ENCODE peak calls at places on chromosomes 7 and 10, in four cellular contexts. One of them, this sample, is unnamed.

GRCh38 chr7:51702673-51703072 is 386.1 kb upstream of the COBL start:
- DNase-seq in breast epithelium: no peak
- DNase-seq in suprapubic skin: no peak
- DNase-seq in GM12878: no peak
- DNase-seq in this sample: no peak

GRCh38 chr10:29083096-29083495 is 205.8 kb upstream of the LYZL1 start:
- DNase-seq in GM12878: no peak
- DNase-seq in breast epithelium: no peak
- DNase-seq in suprapubic skin: no peak
- DNase-seq in this sample: no peak

GRCh38 chr10:1120761-1121160 is 64.6 kb downstream of the WDR37 start:
- DNase-seq in suprapubic skin: no peak
- DNase-seq in breast epithelium: no peak
- DNase-seq in GM12878: no peak
- DNase-seq in this sample: no peak

GRCh38 chr10:92574545-92575377 is 868 bp upstream of the IDE start:
- DNase-seq in breast epithelium: no peak
- DNase-seq in suprapubic skin: no peak
- DNase-seq in GM12878: no peak
- DNase-seq in this sample: no peak

GRCh38 chr7:157013602-157014549 is 3.4 kb upstream of the MNX1 start:
- DNase-seq in suprapubic skin: peak; percentile 44
- DNase-seq in breast epithelium: no peak
- DNase-seq in GM12878: no peak
- DNase-seq in this sample: no peak

GRCh38 chr10:33109788-33110469 is 151.9 kb upstream of the ITGB1 start:
- DNase-seq in suprapubic skin: no peak
- DNase-seq in breast epithelium: no peak
- DNase-seq in GM12878: no peak
- DNase-seq in this sample: no peak

GRCh38 chr7:139735912-139736595 is 41.7 kb downstream of the HIPK2 start:
- DNase-seq in GM12878: no peak
- DNase-seq in suprapubic skin: no peak
- DNase-seq in breast epithelium: no peak
- DNase-seq in this sample: no peak

GRCh38 chr7:151301471-151302462 is 39.8 kb upstream of the NUB1 start:
- DNase-seq in breast epithelium: no peak
- DNase-seq in GM12878: no peak
- DNase-seq in suprapubic skin: no peak
- DNase-seq in this sample: no peak

GRCh38 chr7:75850222-75850621 is 28.6 kb upstream of the RHBDD2 start:
- DNase-seq in suprapubic skin: no peak
- DNase-seq in breast epithelium: no peak
- DNase-seq in GM12878: no peak
- DNase-seq in this sample: no peak

GRCh38 chr7:55409474-55410225 is 44.5 kb downstream of the LANCL2 start:
- DNase-seq in breast epithelium: no peak
- DNase-seq in suprapubic skin: no peak
- DNase-seq in GM12878: peak; percentile 1
- DNase-seq in this sample: no peak

GRCh38 chr7:68063171-68063570 is 1066.5 kb downstream of the TYW1 start:
- DNase-seq in GM12878: no peak
- DNase-seq in breast epithelium: no peak
- DNase-seq in suprapubic skin: no peak
- DNase-seq in this sample: no peak

GRCh38 chr7:140671966-140672365 is 779 bp upstream of the ADCK2 start:
- DNase-seq in breast epithelium: no peak
- DNase-seq in suprapubic skin: peak; percentile 55
- DNase-seq in GM12878: no peak
- DNase-seq in this sample: no peak

GRCh38 chr7:584122-584465 is 64.4 kb upstream of the PDGFA start:
- DNase-seq in GM12878: no peak
- DNase-seq in suprapubic skin: no peak
- DNase-seq in breast epithelium: no peak
- DNase-seq in this sample: peak; percentile 39

GRCh38 chr10:96367470-96367869 is 8.7 kb upstream of the OPALIN start:
- DNase-seq in breast epithelium: no peak
- DNase-seq in GM12878: no peak
- DNase-seq in suprapubic skin: no peak
- DNase-seq in this sample: no peak

GRCh38 chr7:1939434-1940401 is 269.6 kb downstream of the ELFN1 start:
- DNase-seq in breast epithelium: no peak
- DNase-seq in suprapubic skin: no peak
- DNase-seq in GM12878: no peak
- DNase-seq in this sample: no peak

GRCh38 chr7:28032738-28033380 is 147.7 kb downstream of the JAZF1 start:
- DNase-seq in GM12878: no peak
- DNase-seq in suprapubic skin: no peak
- DNase-seq in breast epithelium: no peak
- DNase-seq in this sample: no peak

GRCh38 chr7:120521761-120522737 is 249.1 kb downstream of the KCND2 start:
- DNase-seq in GM12878: no peak
- DNase-seq in breast epithelium: no peak
- DNase-seq in suprapubic skin: no peak
- DNase-seq in this sample: no peak

GRCh38 chr10:59181668-59182067 is 5.2 kb downstream of the PHYHIPL start:
- DNase-seq in breast epithelium: no peak
- DNase-seq in suprapubic skin: no peak
- DNase-seq in GM12878: peak; percentile 17
- DNase-seq in this sample: no peak

GRCh38 chr10:101007099-101007711 is 7.6 kb downstream of the LZTS2 start:
- DNase-seq in breast epithelium: no peak
- DNase-seq in GM12878: no peak
- DNase-seq in suprapubic skin: no peak
- DNase-seq in this sample: no peak

GRCh38 chr7:99393363-99394187 is 14.8 kb downstream of the PDAP1 start:
- DNase-seq in breast epithelium: no peak
- DNase-seq in GM12878: no peak
- DNase-seq in suprapubic skin: no peak
- DNase-seq in this sample: peak; percentile 34

GRCh38 chr7:102251531-102252372 is 34.9 kb upstream of the SH2B2 start:
- DNase-seq in breast epithelium: no peak
- DNase-seq in GM12878: no peak
- DNase-seq in suprapubic skin: no peak
- DNase-seq in this sample: no peak

GRCh38 chr7:101885597-101885955 is 68.2 kb downstream of the CUX1 start:
- DNase-seq in suprapubic skin: no peak
- DNase-seq in GM12878: no peak
- DNase-seq in breast epithelium: no peak
- DNase-seq in this sample: peak; percentile 35

GRCh38 chr10:12531305-12531738 is 182.0 kb downstream of the CAMK1D start:
- DNase-seq in GM12878: no peak
- DNase-seq in breast epithelium: no peak
- DNase-seq in suprapubic skin: no peak
- DNase-seq in this sample: no peak

GRCh38 chr7:103640031-103640779 is 194.2 kb upstream of the SLC26A5 start:
- DNase-seq in breast epithelium: no peak
- DNase-seq in GM12878: no peak
- DNase-seq in suprapubic skin: no peak
- DNase-seq in this sample: no peak

GRCh38 chr7:26880852-26881251 is 16.5 kb upstream of the SKAP2 start:
- DNase-seq in suprapubic skin: no peak
- DNase-seq in GM12878: no peak
- DNase-seq in breast epithelium: no peak
- DNase-seq in this sample: no peak

GRCh38 chr7:129110575-129111376 is 33.7 kb upstream of the TSPAN33 start:
- DNase-seq in breast epithelium: peak; percentile 56
- DNase-seq in suprapubic skin: no peak
- DNase-seq in GM12878: no peak
- DNase-seq in this sample: no peak

GRCh38 chr10:11045995-11046394 is 28.3 kb downstream of the CELF2 start:
- DNase-seq in GM12878: no peak
- DNase-seq in breast epithelium: no peak
- DNase-seq in suprapubic skin: no peak
- DNase-seq in this sample: no peak

GRCh38 chr7:37990337-37990736 is 69.9 kb downstream of the EPDR1 start:
- DNase-seq in breast epithelium: no peak
- DNase-seq in suprapubic skin: no peak
- DNase-seq in GM12878: no peak
- DNase-seq in this sample: no peak

GRCh38 chr10:48192916-48193450 is 81.5 kb downstream of the FRMPD2 start:
- DNase-seq in suprapubic skin: no peak
- DNase-seq in breast epithelium: no peak
- DNase-seq in GM12878: no peak
- DNase-seq in this sample: no peak

GRCh38 chr7:537911-538634 is 18.4 kb upstream of the PDGFA start:
- DNase-seq in suprapubic skin: no peak
- DNase-seq in breast epithelium: no peak
- DNase-seq in GM12878: no peak
- DNase-seq in this sample: peak; percentile 73

GRCh38 chr7:142809671-142810070 is 38.9 kb downstream of the PRSS2 start:
- DNase-seq in suprapubic skin: no peak
- DNase-seq in breast epithelium: no peak
- DNase-seq in GM12878: no peak
- DNase-seq in this sample: no peak

GRCh38 chr10:24463683-24464426 is 254.9 kb downstream of the KIAA1217 start:
- DNase-seq in suprapubic skin: no peak
- DNase-seq in breast epithelium: peak; percentile 69
- DNase-seq in GM12878: no peak
- DNase-seq in this sample: peak; percentile 33

GRCh38 chr10:15374561-15374960 is 3.5 kb upstream of the FAM171A1 start:
- DNase-seq in breast epithelium: no peak
- DNase-seq in suprapubic skin: no peak
- DNase-seq in GM12878: no peak
- DNase-seq in this sample: no peak

GRCh38 chr7:139995034-139995915 is 67.5 kb downstream of the PARP12 start:
- DNase-seq in GM12878: no peak
- DNase-seq in suprapubic skin: no peak
- DNase-seq in breast epithelium: no peak
- DNase-seq in this sample: peak; percentile 85

GRCh38 chr7:112220877-112221434 is 14.5 kb downstream of the ZNF277 start:
- DNase-seq in suprapubic skin: no peak
- DNase-seq in GM12878: no peak
- DNase-seq in breast epithelium: no peak
- DNase-seq in this sample: no peak

GRCh38 chr7:42689626-42690025 is 222.2 kb downstream of the C7orf25 start:
- DNase-seq in suprapubic skin: no peak
- DNase-seq in breast epithelium: no peak
- DNase-seq in GM12878: no peak
- DNase-seq in this sample: no peak

GRCh38 chr7:42685911-42686310 is 226.0 kb downstream of the C7orf25 start:
- DNase-seq in suprapubic skin: no peak
- DNase-seq in GM12878: no peak
- DNase-seq in breast epithelium: no peak
- DNase-seq in this sample: no peak

GRCh38 chr7:42692609-42693008 is 219.3 kb downstream of the C7orf25 start:
- DNase-seq in GM12878: no peak
- DNase-seq in breast epithelium: no peak
- DNase-seq in suprapubic skin: no peak
- DNase-seq in this sample: no peak

GRCh38 chr7:42691030-42691639 is 220.7 kb downstream of the C7orf25 start:
- DNase-seq in suprapubic skin: no peak
- DNase-seq in GM12878: no peak
- DNase-seq in breast epithelium: no peak
- DNase-seq in this sample: no peak

GRCh38 chr7:42686594-42687156 is 225.2 kb downstream of the C7orf25 start:
- DNase-seq in breast epithelium: no peak
- DNase-seq in GM12878: no peak
- DNase-seq in suprapubic skin: no peak
- DNase-seq in this sample: no peak
- TF ChIP-seq POLR2AphosphoS5 in breast epithelium: no peak
- TF ChIP-seq POLR2AphosphoS5 in GM12878: no peak
- TF ChIP-seq POLR2AphosphoS5 in suprapubic skin: no peak
- TF ChIP-seq POLR2AphosphoS5 in this sample: no peak

GRCh38 chr7:16648551-16648950 is 2.6 kb downstream of the BZW2 start:
- DNase-seq in GM12878: no peak
- DNase-seq in breast epithelium: no peak
- DNase-seq in suprapubic skin: no peak
- DNase-seq in this sample: no peak

GRCh38 chr7:16645593-16646426 is at the start of the genes ANKMY2 and BZW2:
- DNase-seq in GM12878: peak; percentile 40
- DNase-seq in suprapubic skin: peak; percentile 95
- DNase-seq in breast epithelium: peak; percentile 96
- DNase-seq in this sample: peak; percentile 94

GRCh38 chr7:16649196-16649595 is 3.2 kb downstream of the BZW2 start:
- DNase-seq in GM12878: no peak
- DNase-seq in breast epithelium: no peak
- DNase-seq in suprapubic skin: no peak
- DNase-seq in this sample: no peak

GRCh38 chr7:16646427-16647081 is 573 bp downstream of the BZW2 start:
- DNase-seq in GM12878: no peak
- DNase-seq in suprapubic skin: no peak
- DNase-seq in breast epithelium: no peak
- DNase-seq in this sample: no peak

DNA sequence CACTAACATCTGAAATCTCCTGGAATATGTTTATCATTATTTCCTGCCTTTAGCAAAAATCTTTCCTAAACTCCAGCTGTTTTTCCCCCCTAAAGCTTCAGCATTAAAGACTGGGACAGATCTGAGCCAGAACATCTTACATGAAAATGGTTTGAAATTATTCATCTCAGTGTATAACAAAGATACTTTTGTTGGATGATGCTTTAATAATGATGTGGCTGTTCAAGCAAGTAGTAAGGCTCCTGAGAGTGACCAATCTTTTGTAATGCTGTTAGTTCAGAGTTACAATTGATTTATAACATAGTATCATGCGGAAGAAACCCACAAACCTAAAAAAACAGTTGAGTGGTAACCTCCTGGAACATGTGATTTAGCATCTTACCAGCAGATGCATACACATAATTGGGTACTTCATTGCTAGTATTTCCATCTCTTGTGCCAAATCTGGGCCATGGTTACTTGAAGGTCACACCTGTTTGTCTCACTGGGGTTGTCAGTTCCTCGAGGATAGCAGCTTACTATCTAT is 1.5 kb downstream of the BZW2 start:
- DNase-seq in suprapubic skin: no peak
- DNase-seq in breast epithelium: no peak
- DNase-seq in GM12878: no peak
- DNase-seq in this sample: no peak
- TF ChIP-seq POLR2A in suprapubic skin: no peak
- TF ChIP-seq POLR2A in breast epithelium: no peak
- TF ChIP-seq POLR2A in GM12878: no peak
- TF ChIP-seq POLR2A in this sample: no peak

GRCh38 chr7:149495785-149496641 is 1.6 kb downstream of the ZNF746 start:
- DNase-seq in GM12878: no peak
- DNase-seq in suprapubic skin: peak; percentile 87
- DNase-seq in breast epithelium: peak; percentile 54
- DNase-seq in this sample: peak; percentile 61
- H3K4me1 ChIP-seq in GM12878: peaks cover 14% of the 10 kb centered on the region
- H3K4me1 ChIP-seq in suprapubic skin: peaks cover 23% of the 10 kb centered on the region
- H3K4me1 ChIP-seq in breast epithelium: no peaks in the 10 kb centered on the region
- H3K4me1 ChIP-seq in this sample: peaks cover 31% of the 10 kb centered on the region

GRCh38 chr7:22355620-22356009 is 1.3 kb downstream of the RAPGEF5 start:
- DNase-seq in suprapubic skin: no peak
- DNase-seq in GM12878: no peak
- DNase-seq in breast epithelium: no peak
- DNase-seq in this sample: no peak

GRCh38 chr7:22359156-22359697 is 2.3 kb upstream of the RAPGEF5 start:
- DNase-seq in breast epithelium: no peak
- DNase-seq in GM12878: no peak
- DNase-seq in suprapubic skin: no peak
- DNase-seq in this sample: no peak

GRCh38 chr7:22356010-22356854 is 722 bp downstream of the RAPGEF5 start:
- DNase-seq in suprapubic skin: no peak
- DNase-seq in GM12878: no peak
- DNase-seq in breast epithelium: no peak
- DNase-seq in this sample: peak; percentile 28

GRCh38 chr7:22357311-22358175 is 589 bp upstream of the RAPGEF5 start:
- DNase-seq in suprapubic skin: no peak
- DNase-seq in GM12878: no peak
- DNase-seq in breast epithelium: no peak
- DNase-seq in this sample: no peak

GRCh38 chr7:22356855-22357310 is at the start of gene RAPGEF5:
- DNase-seq in GM12878: no peak
- DNase-seq in suprapubic skin: no peak
- DNase-seq in breast epithelium: no peak
- DNase-seq in this sample: peak; percentile 57
- TF ChIP-seq POLR2AphosphoS5 in GM12878: no peak
- TF ChIP-seq POLR2AphosphoS5 in suprapubic skin: no peak
- TF ChIP-seq POLR2AphosphoS5 in breast epithelium: no peak
- TF ChIP-seq POLR2AphosphoS5 in this sample: no peak